ENCODE peak calls at places on chromosomes 6 and 20, in five cellular contexts. N is non-pigmented ciliary epithelial cell, Z is LoVo, M is Panc1, T is NB4. Q is an unnamed sample.

GRCh38 chr6:83463886-83464285 is 33.0 kb upstream of the ME1 start:
- DNase-seq in N (no peak), Z (peak), M (no peak), T (no peak), Q (no peak)

GRCh38 chr6:121526282-121526681 is 90.8 kb downstream of the GJA1 start:
- DNase-seq in N (no peak), Z (no peak), M (no peak), T (no peak), Q (no peak)

GRCh38 chr6:64252256-64252655 is 616.7 kb downstream of the PHF3 start:
- DNase-seq in N (no peak), Z (no peak), M (no peak), T (no peak), Q (no peak)

GRCh38 chr6:63543001-63543400 is 29.3 kb upstream of the LOC128125822 start:
- DNase-seq in N (no peak), Z (no peak), M (no peak), T (no peak), Q (no peak)

GRCh38 chr20:45359406-45360148 is 3.4 kb upstream of the SYS1 start:
- DNase-seq in N (no peak), Z (no peak), M (no peak), T (no peak), Q (no peak)

GRCh38 chr6:26205625-26206574 is 118.7 kb downstream of the HFE start:
- DNase-seq in N (no peak), Z (peak), M (no peak), T (peak), Q (no peak)

GRCh38 chr6:27280064-27280539 is 32.0 kb downstream of the POM121L2 start:
- DNase-seq in N (no peak), Z (peak), M (no peak), T (peak), Q (peak)

GRCh38 chr6:151806757-151807512 is 547 bp upstream of the ESR1 start:
- DNase-seq in N (no peak), Z (no peak), M (no peak), T (peak), Q (no peak)

Q was measured in SW 1271.